ENCODE peak calls at places on chromosomes 6 and 20, in seven cellular contexts. F is midbrain, C is nephron progenitor cell, H is NB4, W is MCF 10A, T is HCT116, Z is foreskin fibroblast. Q is an unnamed sample.

GRCh38 chr6:50821431-50822077 is 2.9 kb downstream of the TFAP2B start:
- DNase-seq in H (no peak), Z (no peak), T (no peak), C (no peak), F (no peak), W (no peak), Q (no peak)

GRCh38 chr20:31260326-31260932 is 3.0 kb downstream of the DEFB115 start:
- DNase-seq in C (no peak), F (no peak), W (peak), T (peak), Z (no peak), H (peak), Q (no peak)

GRCh38 chr6:47168176-47168575 is 126.0 kb upstream of the ADGRF1 start:
- DNase-seq in F (no peak), C (no peak), Z (peak), H (peak), T (peak), W (peak), Q (no peak)

GRCh38 chr6:62285612-62286469 is at the start of gene KHDRBS2:
- DNase-seq in H (no peak), C (peak), Z (no peak), W (no peak), F (peak), T (no peak), Q (no peak)

GRCh38 chr20:38214871-38215788 is 45.4 kb downstream of the KIAA1755 start:
- DNase-seq in W (no peak), T (no peak), F (no peak), Z (no peak), H (no peak), C (no peak), Q (no peak)

GRCh38 chr6:5995705-5996686 is 10.7 kb downstream of the NRN1 start:
- DNase-seq in T (no peak), Z (peak), H (peak), F (no peak), W (no peak), C (peak), Q (no peak)

GRCh38 chr6:113616875-113617274 is 240.3 kb upstream of the MARCKS start:
- DNase-seq in F (no peak), W (no peak), Z (no peak), H (no peak), C (no peak), T (no peak), Q (no peak)

GRCh38 chr6:4388675-4389074 is 253.3 kb upstream of the ECI2 start:
- DNase-seq in W (no peak), T (no peak), C (no peak), H (no peak), F (no peak), Z (peak), Q (no peak)

GRCh38 chr6:105844275-105844848 is 241.8 kb upstream of the PRDM1 start:
- DNase-seq in T (no peak), H (no peak), Z (peak), C (no peak), F (peak), W (no peak), Q (no peak)